ENCODE peak calls at places on chromosomes 12 and 14, in six cellular contexts. V is astrocyte; J is stimulated activated CD8-positive, alpha-beta memory T cell treated with anti-CD3 and anti-CD28 coated beads, Interleukin-2, amount 100 ng/mL, for 48 hours; W is activated CD4-positive, alpha-beta T cell treated with anti-CD3 and anti-CD28 coated beads for 36 hours; G is GOT3; H is coronary artery. D is an unnamed sample.

GRCh38 chr14:58876613-58877012 is 238.9 kb downstream of the DACT1 start:
- DNase-seq in J (no peak), H (no peak), W (no peak), G (no peak), V (no peak), D (no peak)

GRCh38 chr14:78405071-78405856 is 235.1 kb downstream of the NRXN3 start:
- DNase-seq in J (no peak), W (no peak), H (no peak), V (no peak), G (no peak), D (no peak)

GRCh38 chr14:56339855-56340701 is 221.9 kb downstream of the PELI2 start:
- DNase-seq in G (no peak), V (peak; percentile 92), H (peak; percentile 82), J (peak; percentile 31), W (peak; percentile 77), D (peak; percentile 88)

GRCh38 chr12:79685068-79685467 is 5.7 kb downstream of the PAWR start:
- DNase-seq in G (no peak), J (no peak), V (peak; percentile 86), H (no peak), W (no peak), D (no peak)

GRCh38 chr12:10395390-10395998 is 5.7 kb upstream of the KLRK1 start:
- DNase-seq in W (no peak), V (peak; percentile 52), J (no peak), G (no peak), H (no peak), D (no peak)

GRCh38 chr12:22018860-22019259 is 27.2 kb upstream of the CMAS start:
- DNase-seq in W (no peak), J (no peak), H (no peak), V (no peak), G (no peak), D (peak; percentile 49)

GRCh38 chr12:107417004-107417403 is 268.6 kb upstream of the PWP1 start:
- DNase-seq in J (no peak), G (no peak), W (no peak), V (no peak), H (no peak), D (no peak)

GRCh38 chr14:86574026-86574777 is 1044.3 kb downstream of the FLRT2 start:
- DNase-seq in W (no peak), V (peak; percentile 43), G (no peak), H (no peak), J (no peak), D (no peak)

GRCh38 chr12:75954076-75954475 is 77.5 kb downstream of the PHLDA1 start:
- DNase-seq in J (no peak), V (peak; percentile 98), W (no peak), G (no peak), H (no peak), D (no peak)

GRCh38 chr14:68961781-68962584 is 17.1 kb downstream of the ACTN1 start:
- DNase-seq in V (peak; percentile 80), W (no peak), G (no peak), J (no peak), H (no peak), D (no peak)

GRCh38 chr14:90611501-90611900 is 204.7 kb downstream of the TTC7B start:
- DNase-seq in W (no peak), J (no peak), V (no peak), G (no peak), H (no peak), D (no peak)

GRCh38 chr14:19920021-19920657 is at the start of gene OR4K5:
- DNase-seq in H (no peak), G (no peak), V (no peak), J (no peak), W (no peak), D (no peak)

GRCh38 chr14:81533536-81534343 is at the start of gene SEL1L:
- DNase-seq in G (peak; percentile 89), V (peak; percentile 99), J (peak; percentile 98), W (peak; percentile 99), H (peak; percentile 100), D (peak; percentile 100)

GRCh38 chr14:36973806-36974442 is 198.5 kb downstream of the SLC25A21 start:
- DNase-seq in G (no peak), J (no peak), H (no peak), W (no peak), V (peak; percentile 74), D (no peak)

GRCh38 chr12:65637774-65638173 is 186.5 kb upstream of the HMGA2 start:
- DNase-seq in G (no peak), V (peak; percentile 41), J (no peak), W (no peak), H (no peak), D (no peak)

GRCh38 chr14:76708028-76708427 is 53.2 kb upstream of the VASH1 start:
- DNase-seq in H (no peak), W (no peak), V (no peak), G (no peak), J (no peak), D (no peak)

GRCh38 chr14:22478670-22479069 is 110.4 kb downstream of the DAD1 start:
- DNase-seq in J (no peak), H (no peak), W (no peak), V (peak; percentile 18), G (no peak), D (no peak)

GRCh38 chr14:68245146-68246073 is 425.8 kb downstream of the RAD51B start:
- DNase-seq in J (no peak), G (no peak), H (no peak), W (no peak), V (peak; percentile 67), D (no peak)

GRCh38 chr12:52517005-52517835 is 3.0 kb downstream of the KRT5 start:
- DNase-seq in G (no peak), W (no peak), J (no peak), H (peak; percentile 46), V (no peak), D (no peak)

GRCh38 chr12:26293612-26294011 is 98.2 kb downstream of the SSPN start:
- DNase-seq in W (no peak), G (no peak), H (no peak), V (peak; percentile 62), J (no peak), D (no peak)

GRCh38 chr14:36441283-36441682 is 78.7 kb downstream of the NKX2-1 start:
- DNase-seq in J (no peak), H (no peak), G (no peak), V (no peak), W (no peak), D (no peak)

GRCh38 chr12:117686911-117687377 is 281.8 kb downstream of the KSR2 start:
- DNase-seq in W (no peak), V (peak; percentile 87), H (no peak), J (no peak), G (peak; percentile 26), D (no peak)

GRCh38 chr12:93664573-93665138 is 12.5 kb upstream of the CRADD start:
- DNase-seq in G (no peak), V (peak; percentile 11), W (no peak), H (no peak), J (no peak), D (no peak)

GRCh38 chr14:95981939-95982338 is 57.2 kb upstream of the C14orf132 start:
- DNase-seq in W (no peak), G (no peak), H (no peak), V (no peak), J (no peak), D (no peak)

GRCh38 chr14:32662234-32662633 is 276.4 kb upstream of the NPAS3 start:
- DNase-seq in G (no peak), V (no peak), H (no peak), W (no peak), J (no peak), D (no peak)

GRCh38 chr14:89648510-89648909 is 231.5 kb upstream of the FOXN3 start:
- DNase-seq in V (no peak), J (no peak), G (no peak), H (no peak), W (no peak), D (no peak)

GRCh38 chr14:54047645-54048308 is 91.2 kb upstream of the BMP4 start:
- DNase-seq in G (no peak), H (no peak), W (no peak), J (no peak), V (no peak), D (no peak)

GRCh38 chr14:38089123-38089522 is 118.6 kb upstream of the SSTR1 start:
- DNase-seq in H (no peak), V (no peak), J (no peak), W (no peak), G (no peak), D (no peak)

GRCh38 chr12:52056801-52057613 is 5.8 kb downstream of the NR4A1 start:
- DNase-seq in G (no peak), H (peak; percentile 81), J (no peak), V (peak; percentile 32), W (no peak), D (no peak)

GRCh38 chr14:22276913-22277816 is 311.9 kb downstream of the DAD1 start:
- DNase-seq in V (no peak), W (no peak), H (no peak), G (no peak), J (no peak), D (peak; percentile 70)

GRCh38 chr14:25537846-25538455 is 488.0 kb upstream of the STXBP6 start:
- DNase-seq in G (no peak), J (no peak), H (no peak), V (no peak), W (peak; percentile 46), D (peak; percentile 88)